ENCODE peak calls at places on chromosomes 13 and 19, in six cellular contexts. K, P, S, J, Q and D are unnamed samples.

GRCh38 chr13:49806126-49806536 is 13.6 kb upstream of the KPNA3 start:
- DNase-seq in K (no peak), P (no peak), S (peak; percentile 58), J (no peak), Q (no peak), D (no peak)

GRCh38 chr13:24627864-24628418 is 52.3 kb upstream of the ATP12A start:
- DNase-seq in K (no peak), P (no peak), S (no peak), J (no peak), Q (no peak), D (no peak)

GRCh38 chr13:29830000-29830399 is 20.4 kb downstream of the UBL3 start:
- DNase-seq in K (no peak), P (no peak), S (no peak), J (no peak), Q (no peak), D (no peak)

GRCh38 chr13:72384879-72385278 is 342.6 kb downstream of the MZT1 start:
- DNase-seq in K (no peak), P (no peak), S (peak; percentile 46), J (no peak), Q (no peak), D (no peak)

GRCh38 chr13:30846844-30847243 is 59.2 kb upstream of the MEDAG start:
- DNase-seq in K (no peak), P (no peak), S (no peak), J (no peak), Q (no peak), D (no peak)

GRCh38 chr13:43908156-43909126 is 28.7 kb downstream of the LACC1 start:
- DNase-seq in K (no peak), P (no peak), S (peak; percentile 79), J (no peak), Q (no peak), D (no peak)

GRCh38 chr19:49710372-49710951 is 19.5 kb downstream of the CPT1C start:
- DNase-seq in K (no peak), P (no peak), S (peak; percentile 72), J (no peak), Q (no peak), D (no peak)

GRCh38 chr19:58229255-58229639 is 533 bp downstream of the ZNF544 start:
- DNase-seq in K (no peak), P (no peak), S (peak; percentile 50), J (no peak), Q (no peak), D (no peak)

GRCh38 chr19:31349160-31349881 is at the start of gene TSHZ3:
- DNase-seq in K (peak; percentile 81), P (peak; percentile 77), S (peak; percentile 10), J (peak; percentile 89), Q (peak; percentile 87), D (peak; percentile 82)

DNA sequence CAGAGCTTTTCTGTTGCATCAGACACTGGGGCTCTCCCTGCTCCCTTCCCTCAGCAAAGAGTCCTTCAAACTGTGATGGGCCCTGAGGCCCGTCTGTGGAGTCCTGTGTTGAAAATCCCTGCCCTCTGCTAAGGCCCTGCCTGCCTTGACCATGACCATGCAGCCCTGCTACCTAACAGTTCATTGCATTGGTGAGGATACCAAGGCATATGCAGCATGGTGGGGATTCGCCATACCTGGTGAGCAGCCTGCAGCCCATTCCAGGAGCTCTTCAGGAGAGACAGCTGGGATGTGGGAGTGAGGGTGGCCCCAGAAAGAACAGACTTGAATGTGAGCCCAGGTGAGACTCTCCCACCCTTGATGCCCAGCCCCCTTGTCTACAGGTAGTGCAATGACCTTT is 70.6 kb upstream of the GSX1 start:
- DNase-seq in K (no peak), P (no peak), S (no peak), J (no peak), Q (no peak), D (no peak)
- TF ChIP-seq CTCF in K (no peak), P (no peak), S (no peak), J (no peak), Q (no peak), D (no peak)

GRCh38 chr13:52383362-52383761 is 22.6 kb downstream of the THSD1 start:
- DNase-seq in K (no peak), P (no peak), S (no peak), J (no peak), Q (no peak), D (no peak)

GRCh38 chr13:52387721-52388120 is 18.3 kb downstream of the THSD1 start:
- DNase-seq in K (no peak), P (no peak), S (no peak), J (no peak), Q (no peak), D (no peak)
- H3K27me3 ChIP-seq in K (no peaks in the 10 kb centered on the region), P (no peaks in the 10 kb centered on the region), S (no peaks in the 10 kb centered on the region), J (no peaks in the 10 kb centered on the region), Q (no peaks in the 10 kb centered on the region), D (no peaks in the 10 kb centered on the region)

DNA sequence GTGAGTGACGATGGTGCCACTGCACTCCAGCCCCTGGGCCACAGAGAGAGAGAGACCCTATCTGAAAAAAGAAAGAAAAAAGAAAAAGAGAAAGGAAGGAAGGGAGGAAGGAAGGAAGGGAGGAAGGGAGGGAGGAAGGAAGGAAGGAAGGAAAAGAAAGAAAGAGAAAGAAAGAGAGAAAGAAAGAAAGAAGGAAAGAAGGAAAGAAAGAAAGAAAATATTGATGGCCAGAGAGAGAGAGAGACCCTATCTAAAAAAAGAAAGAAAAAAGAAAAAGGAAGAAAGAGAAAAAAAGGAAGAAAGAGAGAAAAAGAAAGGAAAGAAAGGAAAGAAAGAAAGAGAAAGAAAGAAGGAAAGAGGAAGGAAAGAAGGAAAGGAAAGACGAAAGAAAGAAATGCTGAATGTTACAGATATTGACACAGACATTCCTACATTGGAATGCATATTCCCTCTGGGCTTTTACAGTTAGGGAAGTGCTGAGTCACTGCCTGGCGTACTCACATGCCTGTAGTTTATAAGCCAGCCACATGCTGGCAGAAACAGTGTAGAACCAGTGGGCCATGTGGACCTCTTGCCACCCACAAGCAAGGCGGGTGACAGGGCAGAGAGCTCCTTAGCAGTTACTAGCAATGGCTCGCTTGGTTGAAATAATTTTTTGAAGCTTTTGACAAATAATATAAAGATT is 34.6 kb upstream of the SLC46A3 start:
- DNase-seq in K (no peak), P (peak; percentile 63), S (peak; percentile 92), J (no peak), Q (peak; percentile 54), D (peak; percentile 54)
- TF ChIP-seq CTCF in K (no peak), P (no peak), S (no peak), J (no peak), Q (no peak), D (no peak)

GRCh38 chr13:105333416-105333815 is 1202.0 kb downstream of the EFNB2 start:
- DNase-seq in K (no peak), P (no peak), S (no peak), J (no peak), Q (no peak), D (no peak)
- H3K27me3 ChIP-seq in K (no peaks in the 10 kb centered on the region), P (no peaks in the 10 kb centered on the region), S (no peaks in the 10 kb centered on the region), J (no peaks in the 10 kb centered on the region), Q (no peaks in the 10 kb centered on the region), D (no peaks in the 10 kb centered on the region)

DNA sequence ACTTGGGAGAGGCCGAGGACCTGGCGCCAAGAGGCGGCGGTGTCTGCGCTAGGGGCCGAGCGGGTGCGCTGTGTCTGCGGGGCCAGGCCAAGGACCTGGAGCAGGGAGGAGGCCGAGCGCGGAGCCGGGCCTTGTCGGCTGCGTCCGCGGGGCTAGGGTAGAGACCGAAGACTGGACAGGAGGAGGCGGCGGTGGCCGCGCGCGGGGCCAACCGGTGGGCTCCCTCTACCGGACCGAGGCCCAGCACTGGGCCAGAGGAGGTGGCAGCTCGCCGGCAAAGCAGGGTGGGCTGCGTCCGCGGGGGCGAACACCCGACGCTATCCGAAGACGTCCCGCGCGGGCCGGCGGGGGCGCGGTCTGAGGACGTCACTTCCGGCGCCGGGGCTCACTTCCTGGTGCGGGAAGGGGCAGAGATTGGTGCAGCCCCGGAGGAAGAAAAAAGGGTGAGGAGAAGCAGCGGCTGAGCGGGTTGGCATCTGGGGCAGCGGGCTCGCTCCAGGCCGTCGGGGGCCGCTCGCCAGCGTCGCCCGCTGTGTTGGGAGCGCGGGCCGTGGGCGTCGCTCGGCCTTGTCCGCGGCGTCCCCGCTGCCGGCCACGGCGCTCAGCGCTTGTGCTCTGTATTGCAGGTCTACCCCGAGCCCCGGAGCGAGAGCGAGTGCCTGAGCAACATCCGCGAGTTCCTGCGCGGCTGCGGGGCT is 38.3 kb downstream of the ARHGEF7 start:
- DNase-seq in K (peak; percentile 95), P (peak; percentile 94), S (peak; percentile 82), J (peak; percentile 97), Q (peak; percentile 95), D (peak; percentile 94)
- TF ChIP-seq CTCF in K (peak; percentile 2), P (peak; percentile 21), S (no peak), J (peak; percentile 10), Q (peak; percentile 26), D (peak; percentile 67)

GRCh38 chr19:55439052-55439451 is 4.0 kb downstream of the SHISA7 start:
- DNase-seq in K (no peak), P (no peak), S (no peak), J (no peak), Q (no peak), D (no peak)
- H3K27me3 ChIP-seq in K (peaks cover 42% of the 10 kb centered on the region), P (peaks cover 62% of the 10 kb centered on the region), S (peaks cover 34% of the 10 kb centered on the region), J (no peaks in the 10 kb centered on the region), Q (peaks cover 72% of the 10 kb centered on the region), D (peaks cover 73% of the 10 kb centered on the region)